ENCODE peak calls at places on chromosome 5, in nine cellular contexts. One of them, this sample, is unnamed.

GRCh38 chr5:1975898-1976765 is 93.4 kb upstream of the IRX4 start:
- DNase-seq in esophagus squamous epithelium: no peak
- DNase-seq in HFF-Myc: no peak
- DNase-seq in transverse colon: no peak
- DNase-seq in bronchial epithelial cell: no peak
- DNase-seq in GM12865: peak; percentile 3
- DNase-seq in endothelial cell: no peak
- DNase-seq in CD4-positive, alpha-beta T cell: no peak
- DNase-seq in fibroblast of lung: peak; percentile 34
- DNase-seq in this sample: no peak

GRCh38 chr5:24749701-24750100 is 104.9 kb upstream of the CDH10 start:
- DNase-seq in esophagus squamous epithelium: no peak
- DNase-seq in HFF-Myc: no peak
- DNase-seq in transverse colon: no peak
- DNase-seq in bronchial epithelial cell: peak; percentile 12
- DNase-seq in GM12865: no peak
- DNase-seq in endothelial cell: no peak
- DNase-seq in CD4-positive, alpha-beta T cell: no peak
- DNase-seq in fibroblast of lung: no peak
- DNase-seq in this sample: no peak

GRCh38 chr5:175657593-175658271 is at the start of gene HRH2:
- DNase-seq in esophagus squamous epithelium: no peak
- DNase-seq in HFF-Myc: no peak
- DNase-seq in transverse colon: peak; percentile 18
- DNase-seq in bronchial epithelial cell: no peak
- DNase-seq in GM12865: no peak
- DNase-seq in endothelial cell: peak; percentile 21
- DNase-seq in CD4-positive, alpha-beta T cell: no peak
- DNase-seq in fibroblast of lung: no peak
- DNase-seq in this sample: peak; percentile 75

GRCh38 chr5:161009194-161009593 is 157.2 kb upstream of the ATP10B start:
- DNase-seq in esophagus squamous epithelium: no peak
- DNase-seq in HFF-Myc: no peak
- DNase-seq in transverse colon: no peak
- DNase-seq in bronchial epithelial cell: no peak
- DNase-seq in GM12865: no peak
- DNase-seq in endothelial cell: no peak
- DNase-seq in CD4-positive, alpha-beta T cell: no peak
- DNase-seq in fibroblast of lung: no peak
- DNase-seq in this sample: no peak

GRCh38 chr5:58893551-58893950 is 310.7 kb downstream of the RAB3C start:
- DNase-seq in esophagus squamous epithelium: no peak
- DNase-seq in HFF-Myc: no peak
- DNase-seq in transverse colon: no peak
- DNase-seq in bronchial epithelial cell: peak; percentile 76
- DNase-seq in GM12865: no peak
- DNase-seq in endothelial cell: no peak
- DNase-seq in CD4-positive, alpha-beta T cell: no peak
- DNase-seq in fibroblast of lung: no peak
- DNase-seq in this sample: no peak

GRCh38 chr5:67248703-67249589 is 52.3 kb upstream of the CD180 start:
- DNase-seq in esophagus squamous epithelium: no peak
- DNase-seq in HFF-Myc: peak; percentile 72
- DNase-seq in transverse colon: peak; percentile 20
- DNase-seq in bronchial epithelial cell: peak; percentile 95
- DNase-seq in GM12865: no peak
- DNase-seq in endothelial cell: no peak
- DNase-seq in CD4-positive, alpha-beta T cell: no peak
- DNase-seq in fibroblast of lung: peak; percentile 63
- DNase-seq in this sample: no peak

GRCh38 chr5:87361031-87361443 is 51.7 kb downstream of the CCNH start:
- DNase-seq in esophagus squamous epithelium: no peak
- DNase-seq in HFF-Myc: peak; percentile 24
- DNase-seq in transverse colon: no peak
- DNase-seq in bronchial epithelial cell: no peak
- DNase-seq in GM12865: no peak
- DNase-seq in endothelial cell: no peak
- DNase-seq in CD4-positive, alpha-beta T cell: no peak
- DNase-seq in fibroblast of lung: peak; percentile 84
- DNase-seq in this sample: no peak

GRCh38 chr5:56310711-56311204 is 77.6 kb upstream of the ANKRD55 start:
- DNase-seq in esophagus squamous epithelium: no peak
- DNase-seq in HFF-Myc: no peak
- DNase-seq in transverse colon: no peak
- DNase-seq in bronchial epithelial cell: no peak
- DNase-seq in GM12865: no peak
- DNase-seq in endothelial cell: no peak
- DNase-seq in CD4-positive, alpha-beta T cell: no peak
- DNase-seq in fibroblast of lung: peak; percentile 39
- DNase-seq in this sample: no peak

DNA sequence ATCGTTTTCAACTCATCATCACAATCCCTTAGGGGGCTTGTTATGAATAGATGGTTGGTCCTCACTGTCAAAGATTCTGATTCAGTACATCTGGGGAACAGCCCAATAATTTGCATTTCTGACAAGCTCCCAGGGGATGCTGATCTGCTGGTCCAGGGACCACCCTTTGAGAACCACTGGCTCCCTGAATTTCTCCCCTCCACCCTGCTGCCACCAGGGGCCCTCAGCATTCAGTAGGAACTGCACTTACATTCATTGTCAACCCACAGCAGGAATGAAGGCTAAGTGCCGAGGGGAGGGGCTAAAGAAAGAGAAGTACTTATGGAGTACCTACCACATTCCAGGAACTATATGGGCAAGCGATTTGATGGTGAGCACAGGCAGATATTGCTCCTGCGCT is 85.9 kb downstream of the BOD1 start:
- DNase-seq in esophagus squamous epithelium: no peak
- DNase-seq in HFF-Myc: no peak
- DNase-seq in transverse colon: no peak
- DNase-seq in bronchial epithelial cell: peak; percentile 3
- DNase-seq in GM12865: peak; percentile 37
- DNase-seq in endothelial cell: no peak
- DNase-seq in CD4-positive, alpha-beta T cell: no peak
- DNase-seq in fibroblast of lung: no peak
- DNase-seq in this sample: no peak
- TF ChIP-seq CTCF in esophagus squamous epithelium: no peak
- TF ChIP-seq CTCF in HFF-Myc: peak; percentile 31
- TF ChIP-seq CTCF in transverse colon: no peak
- TF ChIP-seq CTCF in bronchial epithelial cell: no peak
- TF ChIP-seq CTCF in GM12865: peak; percentile 13
- TF ChIP-seq CTCF in endothelial cell: no peak
- TF ChIP-seq CTCF in CD4-positive, alpha-beta T cell: no peak
- TF ChIP-seq CTCF in fibroblast of lung: no peak
- TF ChIP-seq CTCF in this sample: no peak

GRCh38 chr5:68251386-68251785 is 35.8 kb downstream of the PIK3R1 start:
- DNase-seq in esophagus squamous epithelium: no peak
- DNase-seq in HFF-Myc: no peak
- DNase-seq in transverse colon: no peak
- DNase-seq in bronchial epithelial cell: peak; percentile 52
- DNase-seq in GM12865: peak; percentile 13
- DNase-seq in endothelial cell: no peak
- DNase-seq in CD4-positive, alpha-beta T cell: peak; percentile 37
- DNase-seq in fibroblast of lung: no peak
- DNase-seq in this sample: peak; percentile 92

GRCh38 chr5:68251804-68252648 is 36.5 kb downstream of the PIK3R1 start:
- DNase-seq in esophagus squamous epithelium: no peak
- DNase-seq in HFF-Myc: peak; percentile 72
- DNase-seq in transverse colon: peak; percentile 26
- DNase-seq in bronchial epithelial cell: peak; percentile 69
- DNase-seq in GM12865: no peak
- DNase-seq in endothelial cell: no peak
- DNase-seq in CD4-positive, alpha-beta T cell: no peak
- DNase-seq in fibroblast of lung: peak; percentile 89
- DNase-seq in this sample: no peak

GRCh38 chr5:68252678-68253520 is 37.3 kb downstream of the PIK3R1 start:
- DNase-seq in esophagus squamous epithelium: no peak
- DNase-seq in HFF-Myc: peak; percentile 60
- DNase-seq in transverse colon: peak; percentile 60
- DNase-seq in bronchial epithelial cell: peak; percentile 60
- DNase-seq in GM12865: peak; percentile 73
- DNase-seq in endothelial cell: peak; percentile 58
- DNase-seq in CD4-positive, alpha-beta T cell: peak; percentile 36
- DNase-seq in fibroblast of lung: peak; percentile 85
- DNase-seq in this sample: peak; percentile 67

GRCh38 chr5:68255305-68256130 is 40.0 kb downstream of the PIK3R1 start:
- DNase-seq in esophagus squamous epithelium: no peak
- DNase-seq in HFF-Myc: no peak
- DNase-seq in transverse colon: no peak
- DNase-seq in bronchial epithelial cell: no peak
- DNase-seq in GM12865: no peak
- DNase-seq in endothelial cell: no peak
- DNase-seq in CD4-positive, alpha-beta T cell: no peak
- DNase-seq in fibroblast of lung: no peak
- DNase-seq in this sample: peak; percentile 35

DNA sequence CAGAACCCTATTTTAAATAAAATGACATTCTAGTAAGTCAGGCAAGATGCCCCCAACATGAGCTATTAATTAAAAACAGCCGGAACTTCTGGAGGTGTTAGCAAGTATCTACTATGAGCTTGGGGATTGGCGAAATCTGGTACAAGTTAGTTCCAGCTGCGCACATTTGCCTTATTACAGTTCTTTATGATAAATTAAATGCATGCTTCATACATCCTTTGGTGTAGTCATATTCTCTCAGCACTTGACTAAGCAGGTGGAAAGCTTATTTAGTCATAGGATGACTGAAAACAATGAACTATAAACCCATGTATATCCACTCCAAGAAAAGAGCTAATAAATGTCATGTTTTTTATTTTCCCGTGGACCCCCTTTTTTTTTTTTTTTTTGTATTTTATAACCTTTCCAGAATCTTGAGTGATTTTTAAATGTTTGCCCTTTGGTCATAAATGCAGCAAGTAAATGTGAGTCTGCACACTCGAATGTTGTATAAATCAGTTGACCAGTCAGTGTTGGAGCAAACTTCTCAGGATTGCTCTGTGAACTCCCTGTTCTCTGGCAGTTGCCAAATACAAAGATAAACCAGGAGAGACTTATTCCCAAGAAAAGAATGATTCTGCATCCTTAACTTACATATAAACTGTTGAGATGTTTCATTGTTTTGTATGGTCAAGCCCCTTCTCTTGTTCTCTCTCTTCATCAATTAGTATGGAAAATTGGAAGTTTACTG is 38.2 kb downstream of the PIK3R1 start:
- DNase-seq in esophagus squamous epithelium: no peak
- DNase-seq in HFF-Myc: peak; percentile 59
- DNase-seq in transverse colon: no peak
- DNase-seq in bronchial epithelial cell: no peak
- DNase-seq in GM12865: no peak
- DNase-seq in endothelial cell: no peak
- DNase-seq in CD4-positive, alpha-beta T cell: no peak
- DNase-seq in fibroblast of lung: peak; percentile 39
- DNase-seq in this sample: no peak
- TF ChIP-seq CTCF in esophagus squamous epithelium: no peak
- TF ChIP-seq CTCF in HFF-Myc: no peak
- TF ChIP-seq CTCF in transverse colon: no peak
- TF ChIP-seq CTCF in bronchial epithelial cell: no peak
- TF ChIP-seq CTCF in GM12865: no peak
- TF ChIP-seq CTCF in endothelial cell: no peak
- TF ChIP-seq CTCF in CD4-positive, alpha-beta T cell: no peak
- TF ChIP-seq CTCF in fibroblast of lung: no peak
- TF ChIP-seq CTCF in this sample: no peak

DNA sequence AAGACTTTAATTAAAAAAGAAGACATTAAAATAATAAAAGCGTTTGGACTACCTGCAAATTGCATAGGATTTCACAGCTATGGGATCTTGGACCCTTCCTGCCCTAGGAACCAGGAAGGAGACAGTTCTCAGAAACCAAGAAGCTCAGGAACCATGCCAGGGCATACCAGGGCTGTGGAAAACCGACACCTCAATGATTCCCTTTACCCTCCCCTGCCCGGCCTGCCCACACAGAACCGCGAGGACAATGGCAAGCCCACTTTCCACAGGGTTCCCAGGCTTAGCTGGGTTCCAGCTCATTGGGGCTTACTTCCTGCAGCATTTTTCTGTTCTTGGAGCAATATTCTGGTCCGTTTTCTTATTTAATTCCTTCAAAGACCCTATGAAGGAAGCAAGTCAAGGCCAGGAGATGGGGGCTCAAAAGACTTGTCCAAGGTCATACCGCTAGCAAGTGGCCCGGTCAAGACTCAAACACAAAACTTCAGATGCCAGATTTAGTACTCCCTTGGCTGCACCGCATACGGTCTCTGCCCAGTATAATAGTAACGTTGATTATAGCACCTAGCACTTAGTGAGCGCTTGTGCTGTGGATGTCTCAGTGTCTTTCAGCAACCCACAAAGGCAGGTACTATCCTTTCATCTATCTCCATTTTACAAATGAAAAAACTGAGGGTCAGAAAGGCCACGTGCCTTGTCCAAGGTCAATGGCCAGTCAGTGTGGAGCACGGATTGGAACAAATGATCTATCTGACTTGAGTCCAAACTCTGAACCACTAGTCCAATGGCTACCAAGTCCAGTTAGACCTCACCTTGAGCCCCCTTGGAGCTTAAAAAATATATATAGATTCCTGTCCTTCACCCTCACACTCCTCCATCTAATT is 6.8 kb downstream of the FAT2 start:
- DNase-seq in esophagus squamous epithelium: no peak
- DNase-seq in HFF-Myc: no peak
- DNase-seq in transverse colon: no peak
- DNase-seq in bronchial epithelial cell: no peak
- DNase-seq in GM12865: no peak
- DNase-seq in endothelial cell: no peak
- DNase-seq in CD4-positive, alpha-beta T cell: no peak
- DNase-seq in fibroblast of lung: no peak
- DNase-seq in this sample: no peak
- TF ChIP-seq CTCF in esophagus squamous epithelium: no peak
- TF ChIP-seq CTCF in HFF-Myc: no peak
- TF ChIP-seq CTCF in transverse colon: no peak
- TF ChIP-seq CTCF in bronchial epithelial cell: no peak
- TF ChIP-seq CTCF in GM12865: no peak
- TF ChIP-seq CTCF in endothelial cell: no peak
- TF ChIP-seq CTCF in CD4-positive, alpha-beta T cell: no peak
- TF ChIP-seq CTCF in fibroblast of lung: no peak
- TF ChIP-seq CTCF in this sample: no peak

GRCh38 chr5:179340465-179340864 is 4.8 kb downstream of the ADAMTS2 start:
- DNase-seq in esophagus squamous epithelium: no peak
- DNase-seq in HFF-Myc: no peak
- DNase-seq in transverse colon: no peak
- DNase-seq in bronchial epithelial cell: no peak
- DNase-seq in GM12865: no peak
- DNase-seq in endothelial cell: no peak
- DNase-seq in CD4-positive, alpha-beta T cell: no peak
- DNase-seq in fibroblast of lung: no peak
- DNase-seq in this sample: no peak

GRCh38 chr5:179344301-179345178 is 721 bp downstream of the ADAMTS2 start:
- DNase-seq in esophagus squamous epithelium: no peak
- DNase-seq in HFF-Myc: no peak
- DNase-seq in transverse colon: no peak
- DNase-seq in bronchial epithelial cell: no peak
- DNase-seq in GM12865: no peak
- DNase-seq in endothelial cell: peak; percentile 33
- DNase-seq in CD4-positive, alpha-beta T cell: no peak
- DNase-seq in fibroblast of lung: no peak
- DNase-seq in this sample: no peak

GRCh38 chr5:179343902-179344300 is 1.4 kb downstream of the ADAMTS2 start:
- DNase-seq in esophagus squamous epithelium: no peak
- DNase-seq in HFF-Myc: no peak
- DNase-seq in transverse colon: peak; percentile 21
- DNase-seq in bronchial epithelial cell: no peak
- DNase-seq in GM12865: no peak
- DNase-seq in endothelial cell: peak; percentile 64
- DNase-seq in CD4-positive, alpha-beta T cell: no peak
- DNase-seq in fibroblast of lung: peak; percentile 65
- DNase-seq in this sample: peak; percentile 24

GRCh38 chr5:179343021-179343781 is 2.1 kb downstream of the ADAMTS2 start:
- DNase-seq in esophagus squamous epithelium: no peak
- DNase-seq in HFF-Myc: no peak
- DNase-seq in transverse colon: no peak
- DNase-seq in bronchial epithelial cell: no peak
- DNase-seq in GM12865: no peak
- DNase-seq in endothelial cell: no peak
- DNase-seq in CD4-positive, alpha-beta T cell: no peak
- DNase-seq in fibroblast of lung: no peak
- DNase-seq in this sample: no peak

DNA sequence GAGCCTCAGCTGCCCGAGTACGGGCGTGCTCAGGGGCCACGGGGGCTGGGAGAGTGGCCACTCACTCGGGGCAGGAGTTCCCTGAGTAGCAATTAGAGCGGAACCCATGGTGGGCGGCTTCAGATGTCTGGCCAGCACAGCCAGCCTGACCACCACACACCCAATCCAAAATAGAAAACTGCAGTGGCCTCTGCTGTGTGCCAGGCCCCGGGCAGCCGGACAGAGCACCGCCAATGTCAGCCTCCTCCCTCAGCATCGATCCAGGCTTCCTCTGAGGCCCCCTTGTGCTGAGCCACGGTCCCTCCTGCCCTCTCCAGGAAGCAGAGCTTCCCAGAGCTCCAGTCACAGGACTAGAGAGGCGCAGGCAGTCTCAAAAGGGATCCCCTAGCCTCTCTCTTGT is 2.7 kb downstream of the ADAMTS2 start:
- DNase-seq in esophagus squamous epithelium: no peak
- DNase-seq in HFF-Myc: no peak
- DNase-seq in transverse colon: no peak
- DNase-seq in bronchial epithelial cell: no peak
- DNase-seq in GM12865: no peak
- DNase-seq in endothelial cell: peak; percentile 47
- DNase-seq in CD4-positive, alpha-beta T cell: no peak
- DNase-seq in fibroblast of lung: peak; percentile 75
- DNase-seq in this sample: no peak
- TF ChIP-seq CTCF in esophagus squamous epithelium: no peak
- TF ChIP-seq CTCF in HFF-Myc: peak; percentile 62
- TF ChIP-seq CTCF in transverse colon: no peak
- TF ChIP-seq CTCF in bronchial epithelial cell: no peak
- TF ChIP-seq CTCF in GM12865: no peak
- TF ChIP-seq CTCF in endothelial cell: no peak
- TF ChIP-seq CTCF in CD4-positive, alpha-beta T cell: no peak
- TF ChIP-seq CTCF in fibroblast of lung: peak; percentile 73
- TF ChIP-seq CTCF in this sample: no peak